ENCODE peak calls at places on chromosomes 3 and 15, in nine cellular contexts. A is natural killer cell treated with Interleukin-12 subunit alpha and Interleukin-12 subunit beta and Interleukin-15 and Interleukin-18, amount 100 ng/mL, for 72 hours; K is B cell; V is left cardiac atrium; U is cardiac fibroblast; M is kidney glomerular epithelial cell; B is psoas muscle; R is RWPE1; J is right cardiac atrium. I is an unnamed sample.
A peak's percentile ranks its signal among the peaks of the same experiment; 100 is the strongest.

GRCh38 chr3:105829229-105829628 is 39.6 kb downstream of the CBLB start:
- DNase-seq in A (no peak), K (no peak), V (no peak), U (no peak), M (no peak), B (no peak), R (no peak), J (no peak), I (no peak)

GRCh38 chr3:169510378-169510777 is 153.1 kb downstream of the MECOM start:
- DNase-seq in A (no peak), K (no peak), V (no peak), U (no peak), M (no peak), B (no peak), R (no peak), J (no peak), I (peak; percentile 74)

GRCh38 chr15:93861413-93861812 is 369.9 kb upstream of the MCTP2 start:
- DNase-seq in A (no peak), K (no peak), V (no peak), U (peak; percentile 4), M (no peak), B (no peak), R (no peak), J (no peak), I (no peak)

GRCh38 chr3:150348500-150348899 is 59.6 kb upstream of the TSC22D2 start:
- DNase-seq in A (no peak), K (no peak), V (no peak), U (peak; percentile 91), M (peak; percentile 28), B (no peak), R (peak; percentile 80), J (no peak), I (peak; percentile 88)

GRCh38 chr3:32493437-32494414 is 8.9 kb downstream of the CMTM6 start:
- DNase-seq in A (peak; percentile 65), K (no peak), V (no peak), U (no peak), M (peak; percentile 48), B (no peak), R (no peak), J (no peak), I (peak; percentile 55)

GRCh38 chr3:13080591-13080990 is 7.4 kb upstream of the IQSEC1 start:
- DNase-seq in A (no peak), K (no peak), V (peak; percentile 82), U (no peak), M (no peak), B (peak; percentile 73), R (no peak), J (peak; percentile 90), I (no peak)

GRCh38 chr3:107855710-107856109 is 235.1 kb downstream of the CD47 start:
- DNase-seq in A (no peak), K (no peak), V (no peak), U (peak; percentile 43), M (no peak), B (no peak), R (no peak), J (no peak), I (peak; percentile 59)

GRCh38 chr3:156472150-156472549 is 82.8 kb downstream of the SSR3 start:
- DNase-seq in A (no peak), K (no peak), V (no peak), U (no peak), M (no peak), B (no peak), R (no peak), J (no peak), I (no peak)

GRCh38 chr3:178419078-178419477 is 117.2 kb upstream of the KCNMB2 start:
- DNase-seq in A (no peak), K (no peak), V (no peak), U (peak; percentile 17), M (peak; percentile 83), B (no peak), R (peak; percentile 10), J (no peak), I (no peak)

GRCh38 chr3:64533565-64534317 is 154.1 kb downstream of the ADAMTS9 start:
- DNase-seq in A (no peak), K (no peak), V (peak; percentile 87), U (peak; percentile 95), M (peak; percentile 76), B (peak; percentile 82), R (peak; percentile 65), J (peak; percentile 92), I (peak; percentile 95)

GRCh38 chr3:134666466-134666865 is 15.6 kb upstream of the KY start:
- DNase-seq in A (no peak), K (no peak), V (no peak), U (peak; percentile 37), M (peak; percentile 59), B (peak; percentile 45), R (peak; percentile 31), J (no peak), I (no peak)

GRCh38 chr3:81838455-81838854 is 77.0 kb upstream of the GBE1 start:
- DNase-seq in A (no peak), K (no peak), V (no peak), U (no peak), M (no peak), B (no peak), R (no peak), J (no peak), I (no peak)

GRCh38 chr3:183188895-183189462 is 26.4 kb upstream of the LAMP3 start:
- DNase-seq in A (no peak), K (peak; percentile 59), V (no peak), U (peak; percentile 25), M (no peak), B (peak; percentile 38), R (no peak), J (no peak), I (peak; percentile 70)

GRCh38 chr3:7172996-7173395 is 312.1 kb downstream of the GRM7 start:
- DNase-seq in A (no peak), K (no peak), V (no peak), U (no peak), M (no peak), B (no peak), R (no peak), J (no peak), I (no peak)

GRCh38 chr3:150760431-150761200 is 2.4 kb downstream of the SIAH2 start:
- DNase-seq in A (no peak), K (no peak), V (no peak), U (no peak), M (no peak), B (no peak), R (no peak), J (no peak), I (peak; percentile 13)

GRCh38 chr15:58951388-58952060 is 18.0 kb upstream of the SLTM start:
- DNase-seq in A (no peak), K (no peak), V (no peak), U (peak; percentile 89), M (no peak), B (no peak), R (peak; percentile 70), J (no peak), I (peak; percentile 82)

GRCh38 chr3:66376568-66376967 is 124.3 kb downstream of the LRIG1 start:
- DNase-seq in A (no peak), K (no peak), V (no peak), U (peak; percentile 89), M (no peak), B (no peak), R (peak; percentile 41), J (no peak), I (peak; percentile 80)

I was measured in dermis blood vessel endothelial cell.